ENCODE peak calls at places on chromosome 16, in four cellular contexts. N is mucosa of descending colon, I is pancreas, H is PC-9. K is an unnamed sample.

GRCh38 chr16:7363397-7364053 is 30.9 kb downstream of the RBFOX1 start:
- DNase-seq in H (no peak), I (no peak), N (no peak), K (no peak)

GRCh38 chr16:9033125-9033830 is 58.2 kb upstream of the HAPSTR1 start:
- DNase-seq in I (no peak), H (peak; percentile 59), N (peak; percentile 37), K (no peak)

GRCh38 chr16:68284847-68285246 is 20.5 kb downstream of the SLC7A6 start:
- DNase-seq in I (no peak), H (no peak), N (peak; percentile 39), K (no peak)

GRCh38 chr16:9680968-9681367 is 501.3 kb downstream of the GRIN2A start:
- DNase-seq in N (no peak), H (no peak), I (no peak), K (no peak)

GRCh38 chr16:76441886-76442285 is 164.7 kb downstream of the CNTNAP4 start:
- DNase-seq in N (no peak), H (no peak), I (no peak), K (no peak)

GRCh38 chr16:28098959-28099945 is 35.7 kb upstream of the GSG1L start:
- DNase-seq in I (peak; percentile 36), H (no peak), N (peak; percentile 11), K (no peak)

GRCh38 chr16:12009462-12009861 is 32.9 kb downstream of the SNX29 start:
- DNase-seq in H (no peak), I (no peak), N (no peak), K (no peak)

GRCh38 chr16:80731915-80732314 is 72.5 kb downstream of the CDYL2 start:
- DNase-seq in I (no peak), H (no peak), N (no peak), K (no peak)

GRCh38 chr16:51107742-51108141 is 43.3 kb downstream of the SALL1 start:
- DNase-seq in I (no peak), N (no peak), H (no peak), K (no peak)

GRCh38 chr16:22307838-22308237 is 10.6 kb downstream of the POLR3E start:
- DNase-seq in N (no peak), H (no peak), I (no peak), K (no peak)

GRCh38 chr16:74984194-74984669 is 691 bp downstream of the WDR59 start:
- DNase-seq in H (no peak), I (no peak), N (no peak), K (no peak)

GRCh38 chr16:84138824-84139627 is 6.0 kb downstream of the HSDL1 start:
- DNase-seq in H (peak; percentile 67), I (no peak), N (no peak), K (no peak)

GRCh38 chr16:3454093-3454492 is 10.6 kb downstream of the NAA60 start:
- DNase-seq in I (no peak), H (peak; percentile 58), N (no peak), K (no peak)

GRCh38 chr16:11036868-11037410 is 92.6 kb downstream of the CLEC16A start:
- DNase-seq in I (no peak), N (no peak), H (no peak), K (no peak)

GRCh38 chr16:1244881-1245280 is 4.4 kb downstream of the TPSAB1 start:
- DNase-seq in I (no peak), H (no peak), N (no peak), K (peak; percentile 54)

GRCh38 chr16:79104567-79104966 is 496.0 kb downstream of the MAF start:
- DNase-seq in I (no peak), H (no peak), N (no peak), K (no peak)

GRCh38 chr16:84065536-84066132 is 23.0 kb upstream of the SLC38A8 start:
- DNase-seq in I (peak; percentile 65), H (no peak), N (no peak), K (no peak)

GRCh38 chr16:57377080-57377841 is 5.0 kb downstream of the CX3CL1 start:
- DNase-seq in H (peak; percentile 85), I (no peak), N (no peak), K (no peak)

GRCh38 chr16:79598341-79599181 is 2.0 kb downstream of the MAF start:
- DNase-seq in I (peak; percentile 69), H (no peak), N (peak; percentile 54), K (peak; percentile 58)

GRCh38 chr16:9843424-9844013 is 338.7 kb downstream of the GRIN2A start:
- DNase-seq in N (no peak), I (no peak), H (no peak), K (no peak)

GRCh38 chr16:5461574-5461973 is 364.0 kb upstream of the EEF2KMT start:
- DNase-seq in N (no peak), H (no peak), I (no peak), K (no peak)

GRCh38 chr16:53817117-53817516 is 113.2 kb downstream of the FTO start:
- DNase-seq in I (no peak), N (no peak), H (no peak), K (peak; percentile 74)

GRCh38 chr16:46896314-46896968 is 12.3 kb downstream of the GPT2 start:
- DNase-seq in N (no peak), I (no peak), H (no peak), K (no peak)

GRCh38 chr16:61791465-61791864 is 244.8 kb downstream of the CDH8 start:
- DNase-seq in H (no peak), I (no peak), N (no peak), K (no peak)

GRCh38 chr16:89612415-89612814 is 1.0 kb upstream of the DPEP1 start:
- DNase-seq in N (no peak), I (no peak), H (no peak), K (peak; percentile 40)

GRCh38 chr16:51152691-51153261 is 1.7 kb upstream of the SALL1 start:
- DNase-seq in H (no peak), N (no peak), I (no peak), K (no peak)

GRCh38 chr16:71540-72341 is 690 bp downstream of the RHBDF1 start:
- DNase-seq in N (peak; percentile 75), I (peak; percentile 74), H (peak; percentile 86), K (peak; percentile 96)

GRCh38 chr16:85565796-85566501 is 47.2 kb upstream of the GSE1 start:
- DNase-seq in N (peak; percentile 57), I (no peak), H (no peak), K (no peak)
- H3K4me1 ChIP-seq in N (peaks cover 81% of the 10 kb centered on the region), I (peaks cover 8% of the 10 kb centered on the region), H (peaks cover 42% of the 10 kb centered on the region), K (no peaks in the 10 kb centered on the region)

GRCh38 chr16:72901012-72901411 is 146.9 kb downstream of the ZFHX3 start:
- DNase-seq in N (no peak), H (no peak), I (no peak), K (peak; percentile 25)

GRCh38 chr16:72902276-72902675 is 145.7 kb downstream of the ZFHX3 start:
- DNase-seq in N (no peak), I (no peak), H (no peak), K (peak; percentile 9)

GRCh38 chr16:72898216-72898825 is 149.6 kb downstream of the ZFHX3 start:
- DNase-seq in N (no peak), I (no peak), H (no peak), K (no peak)

GRCh38 chr16:72905581-72905980 is 142.3 kb downstream of the ZFHX3 start:
- DNase-seq in H (no peak), I (no peak), N (no peak), K (peak; percentile 13)

DNA sequence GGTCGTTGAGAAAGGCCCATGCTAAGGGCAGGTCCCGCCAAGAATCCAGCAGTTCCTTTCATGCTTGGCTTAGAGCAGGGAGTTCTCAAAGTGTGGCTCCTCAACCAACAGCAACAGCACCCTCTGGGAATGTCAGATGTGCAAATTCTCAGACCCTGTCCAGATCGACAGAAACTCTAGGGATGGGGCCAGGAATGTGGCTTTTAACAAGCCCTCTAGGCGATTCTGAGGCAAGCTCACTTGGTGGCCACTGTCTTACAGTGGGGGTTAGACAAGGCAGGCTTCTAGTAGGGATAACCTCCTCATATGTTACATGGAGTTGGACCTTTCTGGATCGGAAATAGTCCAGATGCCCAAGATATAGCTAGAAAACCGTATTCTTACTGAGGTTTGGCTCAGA is 144.8 kb downstream of the ZFHX3 start:
- DNase-seq in I (no peak), N (no peak), H (no peak), K (peak; percentile 5)
- TF ChIP-seq CTCF in I (no peak), N (no peak), H (no peak), K (no peak)

GRCh38 chr16:35746963-35747657 is 2287.7 kb downstream of the TP53TG3F start:
- DNase-seq in N (no peak), I (no peak), H (no peak), K (no peak)

GRCh38 chr16:35750157-35750689 is 2290.8 kb downstream of the TP53TG3F start:
- DNase-seq in N (no peak), I (no peak), H (no peak), K (no peak)

GRCh38 chr16:35747658-35748455 is 2288.4 kb downstream of the TP53TG3F start:
- DNase-seq in I (no peak), H (no peak), N (no peak), K (no peak)

GRCh38 chr16:35749253-35750141 is 2290.1 kb downstream of the TP53TG3F start:
- DNase-seq in H (no peak), I (no peak), N (peak; percentile 10), K (no peak)

DNA sequence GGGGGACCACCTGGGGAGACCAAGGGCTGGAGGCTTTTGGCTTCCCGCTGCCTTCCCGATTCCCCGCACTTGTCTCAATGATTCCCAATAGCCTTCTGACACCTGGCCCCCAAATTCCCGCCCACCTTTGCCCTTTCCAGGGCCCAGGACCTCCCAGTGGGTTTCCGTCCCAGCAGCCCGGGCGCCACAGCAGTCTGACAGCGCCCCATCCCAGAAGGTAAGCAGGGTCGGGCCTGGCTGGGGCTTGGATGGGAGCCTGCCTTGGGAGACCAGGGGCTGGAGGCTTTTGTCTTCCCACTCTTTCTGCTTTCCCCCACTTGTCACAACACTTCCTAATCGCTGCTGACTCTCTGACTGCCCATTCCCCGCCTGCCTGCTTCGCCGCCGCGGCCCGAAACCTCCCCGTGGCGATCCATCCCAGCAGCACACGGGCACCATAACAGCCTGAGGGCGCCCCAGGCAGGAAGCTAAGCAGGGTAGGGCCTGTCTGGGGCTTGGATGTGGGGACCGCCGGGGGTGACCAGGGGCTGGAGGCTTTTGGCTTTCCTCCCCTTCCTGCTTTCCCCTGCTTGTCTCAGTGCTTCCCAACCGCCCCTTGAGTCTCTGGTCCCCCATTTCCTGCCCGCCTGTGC is 2289.3 kb downstream of the TP53TG3F start:
- DNase-seq in I (no peak), N (no peak), H (no peak), K (no peak)
- H3K9me3 ChIP-seq in I (no peaks in the 10 kb centered on the region), N (peaks cover 87% of the 10 kb centered on the region), H (no peaks in the 10 kb centered on the region), K (peaks cover 15% of the 10 kb centered on the region)

GRCh38 chr16:64304376-64304775 is 817.5 kb downstream of the CDH11 start:
- DNase-seq in I (no peak), H (no peak), N (no peak), K (no peak)
- H3K4me1 ChIP-seq in I (no peaks in the 10 kb centered on the region), H (no peaks in the 10 kb centered on the region), N (no peaks in the 10 kb centered on the region), K (no peaks in the 10 kb centered on the region)

GRCh38 chr16:49496656-49497055 is 123.1 kb downstream of the C16orf78 start:
- DNase-seq in N (no peak), I (peak; percentile 19), H (no peak), K (peak; percentile 29)
- TF ChIP-seq CTCF in N (no peak), I (no peak), H (no peak), K (no peak)

DNA sequence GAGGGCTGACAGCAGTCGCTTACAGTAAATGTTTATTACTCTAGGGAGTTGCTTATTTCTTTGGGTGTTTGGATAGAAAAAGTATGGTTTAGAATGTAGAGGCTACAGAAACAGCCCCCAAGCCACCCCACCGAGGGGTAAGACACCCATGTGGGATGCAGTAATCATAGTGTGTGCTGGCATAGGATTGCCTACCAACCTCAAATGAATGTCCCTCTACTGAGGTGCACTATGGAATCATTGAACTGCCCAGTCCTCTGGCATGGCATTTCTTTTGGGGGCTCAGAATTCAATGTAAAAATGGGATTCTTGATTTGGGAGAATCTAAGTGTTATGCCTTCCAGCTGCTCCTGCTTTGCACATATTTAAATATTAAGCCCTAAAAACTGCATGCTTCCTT is 46.8 kb downstream of the ZNF267 start:
- DNase-seq in I (no peak), N (no peak), H (no peak), K (no peak)
- H3K9me3 ChIP-seq in I (no peaks in the 10 kb centered on the region), N (peaks cover 81% of the 10 kb centered on the region), H (peaks cover 67% of the 10 kb centered on the region), K (peaks cover 33% of the 10 kb centered on the region)